ENCODE peak calls at places on chromosomes 4 and X, in seven cellular contexts. L is CD8-positive, alpha-beta T cell; K is mammary epithelial cell; I is choroid plexus epithelial cell; T is right lobe of liver; Q is AG09309; M is foreskin fibroblast. W is an unnamed sample.

GRCh38 chrX:460823-461640 is 74.3 kb upstream of the PPP2R3B start:
- DNase-seq in L (no peak), K (no peak), I (no peak), T (no peak), Q (no peak), M (no peak), W (no peak)

GRCh38 chrX:39679497-39680157 is 418.1 kb downstream of the BCOR start:
- DNase-seq in L (no peak), K (no peak), I (no peak), T (peak), Q (no peak), M (no peak), W (no peak)

GRCh38 chrX:153818571-153819397 is 11.6 kb downstream of the PDZD4 start:
- DNase-seq in L (peak), K (no peak), I (no peak), T (no peak), Q (no peak), M (peak), W (no peak)

GRCh38 chrX:24026403-24026801 is 584 bp downstream of the KLHL15 start:
- DNase-seq in L (no peak), K (no peak), I (no peak), T (no peak), Q (no peak), M (peak), W (peak)

GRCh38 chr4:14835288-14835687 is 167.0 kb upstream of the CPEB2 start:
- DNase-seq in L (no peak), K (no peak), I (no peak), T (no peak), Q (no peak), M (no peak), W (no peak)

GRCh38 chr4:176587920-176588319 is 204.8 kb downstream of the VEGFC start:
- DNase-seq in L (no peak), K (peak), I (peak), T (no peak), Q (peak), M (peak), W (peak)

GRCh38 chr4:30870513-30870912 is 150.3 kb downstream of the PCDH7 start:
- DNase-seq in L (no peak), K (peak), I (no peak), T (no peak), Q (no peak), M (no peak), W (no peak)

GRCh38 chr4:121304843-121305348 is 75.9 kb downstream of the QRFPR start:
- DNase-seq in L (no peak), K (no peak), I (peak), T (no peak), Q (no peak), M (no peak), W (no peak)

GRCh38 chrX:110462957-110463356 is 104.3 kb downstream of the RTL9 start:
- DNase-seq in L (no peak), K (no peak), I (no peak), T (no peak), Q (no peak), M (peak), W (peak)

GRCh38 chrX:65480960-65481359 is 53.6 kb downstream of the LAS1L start:
- DNase-seq in L (no peak), K (no peak), I (no peak), T (no peak), Q (no peak), M (no peak), W (no peak)

GRCh38 chr4:97761760-97762512 is 381.3 kb downstream of the STPG2 start:
- DNase-seq in L (no peak), K (no peak), I (no peak), T (no peak), Q (no peak), M (no peak), W (no peak)

GRCh38 chr4:129328176-129328575 is 232.2 kb downstream of the C4orf33 start:
- DNase-seq in L (no peak), K (peak), I (no peak), T (no peak), Q (no peak), M (no peak), W (no peak)

GRCh38 chr4:25862411-25863346 is at the start of gene SEL1L3:
- DNase-seq in L (peak), K (no peak), I (no peak), T (peak), Q (no peak), M (no peak), W (no peak)

GRCh38 chrX:13066391-13066790 is 22.0 kb upstream of the FAM9C start:
- DNase-seq in L (no peak), K (no peak), I (peak), T (no peak), Q (no peak), M (peak), W (no peak)

GRCh38 chr4:153257151-153257620 is 52.9 kb downstream of the TRIM2 start:
- DNase-seq in L (no peak), K (no peak), I (peak), T (no peak), Q (peak), M (peak), W (peak)

GRCh38 chr4:48085821-48086602 is 48.0 kb downstream of the TXK start:
- DNase-seq in L (no peak), K (no peak), I (no peak), T (no peak), Q (no peak), M (no peak), W (no peak)

GRCh38 chr4:12446237-12446636 is 1017.5 kb upstream of the HS3ST1 start:
- DNase-seq in L (no peak), K (no peak), I (no peak), T (no peak), Q (no peak), M (no peak), W (no peak)

GRCh38 chr4:10730019-10730418 is 45.5 kb upstream of the CLNK start:
- DNase-seq in L (no peak), K (no peak), I (no peak), T (no peak), Q (no peak), M (no peak), W (peak)

GRCh38 chr4:93842512-93843252 is 14.1 kb downstream of the ATOH1 start:
- DNase-seq in L (no peak), K (no peak), I (no peak), T (no peak), Q (no peak), M (no peak), W (no peak)

GRCh38 chr4:26197018-26197779 is 123.6 kb upstream of the RBPJ start:
- DNase-seq in L (peak), K (peak), I (peak), T (no peak), Q (peak), M (peak), W (peak)

GRCh38 chr4:47669946-47670345 is 167.9 kb downstream of the CORIN start:
- DNase-seq in L (no peak), K (no peak), I (peak), T (no peak), Q (no peak), M (peak), W (peak)

GRCh38 chr4:102223461-102223860 is 121.8 kb downstream of the SLC39A8 start:
- DNase-seq in L (no peak), K (no peak), I (no peak), T (no peak), Q (no peak), M (no peak), W (no peak)

GRCh38 chr4:20462426-20463175 is 210.9 kb downstream of the SLIT2 start:
- DNase-seq in L (no peak), K (peak), I (peak), T (no peak), Q (no peak), M (peak), W (no peak)

GRCh38 chr4:143482753-143483362 is 30.6 kb upstream of the SMARCA5 start:
- DNase-seq in L (no peak), K (peak), I (peak), T (no peak), Q (peak), M (peak), W (peak)

GRCh38 chrX:56130436-56130835 is 101.7 kb upstream of the KLF8 start:
- DNase-seq in L (no peak), K (no peak), I (no peak), T (no peak), Q (no peak), M (no peak), W (no peak)

GRCh38 chrX:72169008-72169728 is 12.4 kb upstream of the PIN4 start:
- DNase-seq in L (peak), K (no peak), I (peak), T (no peak), Q (no peak), M (no peak), W (peak)

GRCh38 chr4:111639876-111640275 is 505.4 kb upstream of the FAM241A start:
- DNase-seq in L (no peak), K (peak), I (peak), T (no peak), Q (peak), M (peak), W (peak)

GRCh38 chr4:181728567-181728966 is 514.6 kb upstream of the TENM3 start:
- DNase-seq in L (no peak), K (peak), I (peak), T (no peak), Q (no peak), M (no peak), W (no peak)

GRCh38 chr4:37826282-37827029 is at the start of gene PGM2:
- DNase-seq in L (peak), K (peak), I (peak), T (peak), Q (no peak), M (peak), W (peak)
- TF ChIP-seq CTCF in L (no peak), K (no peak), I (peak), T (peak), Q (peak), M (no peak), W (peak)

GRCh38 chr4:162645381-162645780 is 481.6 kb upstream of the FSTL5 start:
- DNase-seq in L (no peak), K (no peak), I (peak), T (no peak), Q (no peak), M (no peak), W (no peak)
- TF ChIP-seq CTCF in L (no peak), K (no peak), I (peak), T (peak), Q (no peak), M (no peak), W (no peak)

GRCh38 chr4:183504064-183504929 is 561 bp upstream of the ING2 start:
- DNase-seq in L (peak), K (peak), I (peak), T (peak), Q (peak), M (peak), W (peak)
- TF ChIP-seq CTCF in L (no peak), K (no peak), I (no peak), T (peak), Q (peak), M (no peak), W (no peak)

DNA sequence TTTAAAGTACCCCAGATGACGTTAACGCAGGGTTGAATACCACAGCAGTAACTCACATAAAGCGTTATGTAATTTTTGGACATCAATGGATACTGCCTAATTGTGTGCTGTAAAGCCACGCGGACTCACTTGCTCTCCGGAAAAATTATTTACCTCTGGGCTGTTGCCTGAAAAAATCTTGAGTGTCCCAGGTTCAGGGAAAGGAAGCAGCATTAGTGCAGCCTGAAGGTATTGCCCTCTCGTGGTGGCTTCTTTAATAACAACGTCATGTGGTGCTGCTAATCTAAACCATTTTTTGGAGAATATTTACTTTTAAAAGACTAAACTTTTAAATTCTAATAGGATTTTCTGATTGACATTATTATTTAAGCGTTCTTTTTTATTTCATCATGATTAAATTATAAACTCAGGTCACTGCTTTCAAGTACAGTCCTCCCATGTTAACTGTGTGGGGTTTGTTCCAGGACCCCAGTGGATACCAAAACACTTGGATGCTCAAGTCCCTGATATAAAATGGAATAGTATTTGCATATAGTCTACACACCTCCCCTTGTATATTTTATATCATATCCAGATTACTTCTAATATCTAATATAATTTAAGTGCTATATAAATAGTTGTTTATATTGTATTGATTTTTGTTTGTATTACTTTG is 384.8 kb downstream of the FAM133A start:
- DNase-seq in L (no peak), K (peak), I (peak), T (no peak), Q (no peak), M (no peak), W (peak)
- TF ChIP-seq CTCF in L (no peak), K (peak), I (peak), T (peak), Q (peak), M (no peak), W (peak)

DNA sequence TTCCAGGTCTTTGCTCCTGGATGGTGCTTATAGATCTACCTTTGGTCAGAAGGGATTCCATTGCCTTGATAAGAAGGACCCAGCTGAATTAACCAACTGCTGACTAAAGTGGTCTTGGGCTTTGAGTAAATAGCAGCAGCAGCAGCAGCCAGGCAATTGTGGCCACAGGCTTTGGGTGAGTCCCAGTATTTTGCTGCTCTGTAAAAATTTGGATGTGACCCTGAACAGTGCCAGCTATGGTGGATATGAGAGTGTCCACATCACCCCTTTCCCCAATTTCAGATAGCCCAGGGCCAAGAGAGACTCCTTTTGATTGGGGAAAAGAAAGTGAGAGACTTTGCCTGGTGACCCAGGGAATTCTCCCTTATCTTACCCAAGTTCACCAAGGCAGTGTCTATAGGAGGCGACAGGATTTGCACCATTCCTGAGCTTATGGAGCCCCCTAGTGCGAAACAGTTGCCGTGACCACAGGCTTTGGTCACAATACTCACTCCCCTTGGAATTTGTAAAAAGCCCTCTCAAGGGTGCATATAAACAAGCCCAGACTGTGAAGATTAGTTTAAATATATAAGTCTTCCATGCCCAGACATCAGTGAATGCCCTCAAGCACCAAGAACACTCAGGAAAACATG is 518.0 kb downstream of the TMA16 start:
- DNase-seq in L (peak), K (peak), I (peak), T (no peak), Q (no peak), M (no peak), W (no peak)
- TF ChIP-seq CTCF in L (no peak), K (peak), I (no peak), T (no peak), Q (no peak), M (no peak), W (no peak)

GRCh38 chrX:132004728-132005127 is 18.4 kb upstream of the STK26 start:
- DNase-seq in L (no peak), K (peak), I (peak), T (no peak), Q (no peak), M (no peak), W (no peak)
- TF ChIP-seq CTCF in L (no peak), K (no peak), I (no peak), T (no peak), Q (no peak), M (no peak), W (no peak)

DNA sequence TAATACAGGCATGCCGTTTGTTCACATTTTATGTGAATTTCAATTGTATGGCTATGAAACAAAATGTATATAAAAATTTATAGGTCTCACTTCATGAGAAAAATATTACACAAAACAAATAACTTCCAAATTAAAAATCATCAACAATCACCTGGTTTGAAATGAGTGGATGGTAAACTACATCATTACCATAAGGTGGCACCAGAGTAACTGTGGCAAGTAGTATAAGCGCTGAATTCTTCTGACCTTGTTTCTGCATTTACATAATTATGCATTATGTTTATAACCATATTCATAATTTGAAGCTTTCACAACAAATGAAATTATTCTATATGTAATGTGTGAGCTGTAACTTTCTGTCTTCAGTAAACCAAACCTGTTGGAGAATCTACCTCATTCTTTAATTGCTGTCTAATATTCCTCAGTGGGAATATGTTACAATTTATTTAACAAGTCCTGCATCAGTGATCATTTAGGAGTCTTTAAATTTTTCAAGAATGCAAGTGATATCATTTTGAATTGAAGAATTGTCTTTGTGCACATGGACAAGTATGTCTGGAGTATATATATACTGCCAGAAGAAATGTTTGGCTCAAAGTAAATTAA is 55.2 kb downstream of the MMRN1 start:
- DNase-seq in L (no peak), K (no peak), I (peak), T (no peak), Q (no peak), M (no peak), W (no peak)
- TF ChIP-seq CTCF in L (no peak), K (peak), I (peak), T (peak), Q (no peak), M (no peak), W (no peak)

DNA sequence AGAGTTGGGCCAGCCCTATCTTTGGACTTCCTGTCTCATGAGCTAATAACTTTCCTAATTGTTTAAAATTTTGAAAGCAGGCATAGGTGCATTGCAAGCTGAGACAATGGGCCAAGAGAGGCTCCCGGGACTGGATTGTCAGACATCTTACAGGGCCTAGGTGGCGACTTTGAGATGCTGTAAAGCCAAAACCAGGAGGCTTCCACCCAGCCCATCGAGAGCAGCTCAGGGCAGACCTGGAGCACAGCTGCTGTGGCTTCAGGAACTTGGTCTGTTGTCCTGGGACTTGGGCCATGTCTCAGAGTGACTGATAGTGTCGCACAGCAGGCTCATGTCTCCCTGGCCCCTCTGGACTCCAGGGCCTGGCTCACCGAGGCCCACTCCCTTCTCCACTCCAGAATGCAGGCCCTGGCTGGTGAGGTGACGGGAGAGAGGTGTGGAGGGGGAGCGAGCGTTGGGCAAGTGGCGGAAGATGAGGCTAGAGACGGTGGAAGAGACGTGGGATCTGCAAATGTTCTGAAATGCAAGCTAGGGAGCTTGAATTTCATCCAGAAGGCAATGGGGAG is 24.1 kb upstream of the MTM1 start:
- DNase-seq in L (no peak), K (peak), I (peak), T (no peak), Q (no peak), M (no peak), W (no peak)
- TF ChIP-seq CTCF in L (no peak), K (no peak), I (peak), T (no peak), Q (no peak), M (no peak), W (no peak)